ENCODE peak calls at places on chromosomes 4 and X, in six cellular contexts. T, J, L, Y, C and A are unnamed samples. For H3K4me1, the result is how much of the 10 kb centered on the place peaks cover.

GRCh38 chrX:3244955-3245354 is 101.5 kb downstream of the MXRA5 start:
- DNase-seq in T (no peak), J (no peak), L (no peak), Y (no peak), C (no peak), A (no peak)

GRCh38 chr4:178611062-178611461 is 1168.8 kb upstream of the AGA start:
- DNase-seq in T (no peak), J (no peak), L (no peak), Y (no peak), C (no peak), A (no peak)

GRCh38 chrX:127596882-127597281 is 455.3 kb downstream of the ACTRT1 start:
- DNase-seq in T (no peak), J (no peak), L (no peak), Y (no peak), C (no peak), A (no peak)

GRCh38 chr4:112823631-112824030 is 186.7 kb downstream of the LARP7 start:
- DNase-seq in T (no peak), J (no peak), L (no peak), Y (no peak), C (no peak), A (no peak)

GRCh38 chrX:47577901-47578300 is 4.3 kb upstream of the TIMP1 start:
- DNase-seq in T (no peak), J (no peak), L (no peak), Y (no peak), C (no peak), A (no peak)

GRCh38 chr4:14910411-14910810 is 91.9 kb upstream of the CPEB2 start:
- DNase-seq in T (no peak), J (peak), L (no peak), Y (no peak), C (no peak), A (no peak)

GRCh38 chr4:1939664-1940509 is 68.7 kb downstream of the NSD2 start:
- DNase-seq in T (no peak), J (peak), L (no peak), Y (no peak), C (peak), A (no peak)

GRCh38 chrX:40755291-40756249 is 20.2 kb upstream of the MED14 start:
- DNase-seq in T (peak), J (no peak), L (no peak), Y (no peak), C (peak), A (peak)

GRCh38 chr4:53905935-53906377 is 158.4 kb downstream of the CHIC2 start:
- DNase-seq in T (peak), J (peak), L (no peak), Y (no peak), C (peak), A (peak)

GRCh38 chr4:54165011-54165410 is 64.1 kb upstream of the PDGFRA start:
- DNase-seq in T (no peak), J (no peak), L (no peak), Y (no peak), C (no peak), A (no peak)

GRCh38 chr4:174918058-174918457 is at the start of gene ADAM29:
- DNase-seq in T (no peak), J (no peak), L (no peak), Y (no peak), C (no peak), A (no peak)

GRCh38 chr4:31370866-31371465 is 650.8 kb downstream of the PCDH7 start:
- DNase-seq in T (no peak), J (no peak), L (no peak), Y (no peak), C (no peak), A (no peak)

GRCh38 chr4:78779280-78779679 is 3.1 kb downstream of the BMP2K start:
- DNase-seq in T (no peak), J (no peak), L (no peak), Y (no peak), C (no peak), A (no peak)

GRCh38 chrX:45762699-45763647 is 562.3 kb upstream of the DIPK2B start:
- DNase-seq in T (no peak), J (no peak), L (no peak), Y (no peak), C (no peak), A (no peak)

GRCh38 chr4:4758708-4759107 is 100.8 kb upstream of the MSX1 start:
- DNase-seq in T (no peak), J (no peak), L (no peak), Y (no peak), C (no peak), A (no peak)

GRCh38 chrX:140507982-140508305 is 3.1 kb upstream of the SOX3 start:
- DNase-seq in T (no peak), J (no peak), L (no peak), Y (no peak), C (no peak), A (no peak)

GRCh38 chr4:64883087-64883926 is 474.1 kb upstream of the TECRL start:
- DNase-seq in T (no peak), J (no peak), L (no peak), Y (no peak), C (no peak), A (no peak)

GRCh38 chr4:531721-532565 is 32.9 kb downstream of the PIGG start:
- DNase-seq in T (no peak), J (no peak), L (no peak), Y (no peak), C (no peak), A (no peak)

GRCh38 chr4:132085105-132085504 is 1064.0 kb upstream of the PCDH10 start:
- DNase-seq in T (no peak), J (no peak), L (no peak), Y (no peak), C (no peak), A (no peak)

GRCh38 chr4:75985116-75985515 is 5.6 kb downstream of the SDAD1 start:
- DNase-seq in T (no peak), J (no peak), L (no peak), Y (no peak), C (no peak), A (no peak)

GRCh38 chrX:20197641-20198210 is 56.1 kb upstream of the EIF1AX start:
- DNase-seq in T (no peak), J (no peak), L (no peak), Y (no peak), C (no peak), A (no peak)

GRCh38 chr4:106246441-106246840 is 69.6 kb downstream of the TBCK start:
- DNase-seq in T (no peak), J (no peak), L (no peak), Y (no peak), C (no peak), A (no peak)

GRCh38 chr4:5870220-5870619 is 22.7 kb downstream of the CRMP1 start:
- DNase-seq in T (no peak), J (no peak), L (no peak), Y (no peak), C (no peak), A (no peak)

DNA sequence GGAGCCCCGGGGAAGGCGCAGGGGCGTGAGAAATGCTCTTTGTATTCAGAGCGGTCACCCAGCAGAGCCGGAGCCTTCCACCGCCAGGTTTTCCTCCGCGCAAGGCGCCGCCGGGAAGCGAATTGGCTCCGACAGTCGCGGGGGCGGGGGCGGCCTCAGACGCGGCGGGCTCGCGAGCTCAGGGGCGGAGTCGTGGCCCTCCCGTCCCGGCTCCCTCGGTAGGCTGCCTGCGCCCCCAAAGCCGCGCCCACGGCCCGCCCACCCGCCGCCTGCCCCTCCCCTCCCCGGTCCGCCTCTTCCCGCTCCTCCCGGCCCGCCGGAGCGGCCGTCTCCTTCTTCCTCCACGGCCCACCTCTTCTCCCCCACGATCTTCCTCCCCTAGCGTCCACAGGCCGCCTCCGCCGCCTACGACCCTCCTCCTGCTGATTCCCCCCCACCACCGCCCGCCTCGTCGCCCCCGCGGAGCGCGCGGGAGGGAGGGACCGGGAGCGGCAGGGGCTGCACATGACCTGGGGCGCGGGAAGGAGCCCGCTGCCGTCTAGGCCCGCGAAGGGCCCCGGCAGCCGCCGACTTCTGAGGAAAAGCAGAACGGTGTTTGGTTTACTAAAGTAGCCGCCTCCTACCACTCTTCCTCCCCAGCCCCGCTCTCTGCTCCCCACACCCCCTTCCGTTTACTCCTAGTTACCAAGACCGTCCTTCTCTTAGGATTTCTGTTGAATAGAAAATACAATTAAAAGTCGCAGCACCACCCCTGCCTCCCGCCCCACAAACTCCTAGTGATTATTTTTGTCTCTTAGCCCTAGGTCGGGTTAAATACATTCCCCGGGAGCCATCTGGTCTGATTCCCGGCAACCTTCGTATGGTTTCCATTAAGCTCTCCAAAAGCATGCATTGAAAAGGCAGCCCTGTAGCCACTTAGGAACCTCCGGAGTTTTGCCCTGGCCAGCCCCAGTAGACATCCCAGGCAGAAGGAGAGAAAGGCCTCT is 53.2 kb downstream of the C4orf51 start:
- DNase-seq in T (peak), J (peak), L (peak), Y (peak), C (peak), A (peak)
- TF ChIP-seq POLR2A in T (peak), J (no peak), L (peak), Y (no peak), C (peak), A (peak)

DNA sequence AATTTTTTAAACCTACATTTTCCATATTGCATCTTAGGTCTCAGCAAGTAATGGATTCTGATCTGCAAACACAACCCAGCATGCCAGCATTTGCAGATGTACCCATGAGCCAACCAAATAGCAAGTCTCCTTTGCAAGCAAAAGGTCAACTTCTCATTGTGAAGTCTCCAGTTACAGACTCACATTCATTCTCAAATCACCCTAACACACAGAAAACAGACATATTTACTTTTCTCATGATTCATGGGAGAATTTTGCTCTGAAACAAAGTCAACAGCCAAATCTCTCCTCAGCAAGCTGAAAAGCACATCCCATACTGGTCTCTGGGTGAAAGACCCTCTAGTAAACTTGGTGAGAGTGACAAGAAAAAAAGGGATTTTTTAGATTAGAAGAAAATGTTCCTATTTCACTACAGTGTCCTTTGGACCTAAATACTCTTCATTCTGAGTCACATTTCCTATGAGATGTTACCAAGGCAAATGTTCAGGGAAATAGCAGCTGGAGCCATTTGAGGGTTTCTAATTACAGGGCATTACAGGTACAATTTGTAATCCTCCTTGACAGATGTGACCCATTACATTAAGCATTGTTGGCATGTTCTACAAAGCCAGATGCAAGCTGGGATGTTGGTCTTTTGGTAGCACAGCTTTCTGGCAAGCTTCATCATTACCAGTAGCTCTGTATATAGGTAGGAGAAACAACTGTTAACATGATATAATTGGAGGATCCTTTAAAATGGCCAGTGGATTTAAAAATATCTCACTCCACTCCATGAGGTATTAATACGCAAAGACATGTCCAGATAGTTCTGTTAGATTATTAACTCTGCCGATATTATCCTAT is 383.2 kb downstream of the SMARCA1 start:
- DNase-seq in T (no peak), J (no peak), L (no peak), Y (no peak), C (peak), A (no peak)
- H3K4me1 ChIP-seq in T (under half), J (under half), L (under half), Y (under half), C (under half), A (under half)

DNA sequence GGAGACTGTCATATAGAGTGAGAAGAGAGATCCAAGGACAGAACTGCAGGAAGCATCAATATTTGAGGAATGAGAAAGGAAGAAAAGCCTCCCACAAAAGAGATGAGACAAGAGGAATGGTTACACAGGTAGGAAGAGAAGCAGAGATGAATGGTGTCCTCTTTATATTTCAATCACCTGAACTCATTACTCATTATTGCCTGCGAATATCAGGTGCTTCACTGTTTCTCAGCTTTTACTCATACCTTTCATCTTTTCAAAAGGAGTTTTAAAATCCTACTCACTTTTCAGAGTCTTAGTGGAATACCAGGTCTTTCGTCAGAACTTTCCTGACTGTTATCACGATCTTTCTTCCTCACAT is 14.9 kb upstream of the SEC24D start:
- DNase-seq in T (no peak), J (no peak), L (no peak), Y (no peak), C (no peak), A (no peak)
- H3K4me3 ChIP-seq in T (peak), J (peak), L (peak), Y (peak), C (peak), A (peak)

GRCh38 chr4:8227771-8228318 is 28.8 kb downstream of the SH3TC1 start:
- DNase-seq in T (no peak), J (no peak), L (no peak), Y (peak), C (no peak), A (no peak)
- TF ChIP-seq POLR2A in T (no peak), J (no peak), L (no peak), Y (no peak), C (no peak), A (no peak)

GRCh38 chr4:123649644-123650356 is 253.2 kb downstream of the SPRY1 start:
- DNase-seq in T (peak), J (peak), L (no peak), Y (no peak), C (peak), A (peak)

GRCh38 chr4:123652501-123652900 is 255.9 kb downstream of the SPRY1 start:
- DNase-seq in T (no peak), J (no peak), L (no peak), Y (no peak), C (no peak), A (no peak)

GRCh38 chr4:123651536-123652175 is 255.1 kb downstream of the SPRY1 start:
- DNase-seq in T (no peak), J (no peak), L (no peak), Y (no peak), C (no peak), A (no peak)

GRCh38 chr4:123651127-123651526 is 254.5 kb downstream of the SPRY1 start:
- DNase-seq in T (no peak), J (no peak), L (no peak), Y (no peak), C (no peak), A (no peak)

DNA sequence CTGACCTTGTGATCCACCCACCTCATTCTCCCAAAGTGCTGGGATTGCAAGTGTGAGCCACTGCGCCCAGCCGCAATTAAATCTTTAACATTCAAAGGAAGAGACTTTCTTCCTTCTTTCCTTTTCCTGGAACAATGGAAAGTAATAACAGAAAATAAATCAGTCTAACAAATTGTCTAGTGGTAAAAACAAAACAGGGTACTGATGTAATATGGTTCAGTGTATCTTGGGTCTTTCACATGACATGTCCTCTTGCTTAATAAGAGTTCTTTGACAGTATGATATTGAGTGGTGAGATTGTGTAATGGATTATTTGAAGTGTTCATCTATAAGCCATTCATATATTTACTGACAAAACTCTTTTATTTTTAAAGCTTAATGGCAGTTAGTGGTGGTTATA is 256.6 kb downstream of the SPRY1 start:
- DNase-seq in T (no peak), J (no peak), L (no peak), Y (no peak), C (no peak), A (no peak)
- H3K4me1 ChIP-seq in T (under half), J (under half), L (under half), Y (under half), C (under half), A (under half)

DNA sequence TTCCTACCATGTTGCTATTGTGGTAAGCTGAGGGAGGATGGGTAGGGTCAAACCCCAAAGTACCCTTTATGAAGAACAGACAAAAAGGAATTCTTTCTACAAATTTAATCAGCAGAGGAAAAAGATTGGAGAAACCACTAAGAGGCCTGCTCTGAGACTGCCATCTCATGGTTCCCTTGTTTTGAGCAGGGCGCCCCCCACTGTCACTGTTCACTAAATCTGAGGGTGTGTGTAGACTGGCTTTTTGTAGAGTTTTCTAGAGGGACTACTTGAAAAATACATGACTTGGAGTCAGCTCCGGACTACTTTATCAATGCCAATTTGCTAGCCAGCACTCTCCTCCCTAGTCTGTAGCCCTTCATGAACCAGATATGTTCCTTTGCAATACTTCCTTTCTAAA is 324.8 kb downstream of the FRMPD4 start:
- DNase-seq in T (no peak), J (no peak), L (no peak), Y (no peak), C (no peak), A (no peak)
- H3K4me3 ChIP-seq in T (no peak), J (no peak), L (no peak), Y (no peak), C (no peak), A (no peak)